ENCODE peak calls at places on chromosomes 6 and 20, in ten cellular contexts. Q is stimulated activated CD4-positive, alpha-beta T cell treated with anti-CD3 and anti-CD28 coated beads, Interleukin-15, amount 100 ng/mL, for 1 hour; R is DMS 273 treated with DMSO at 0.1 percent for 48 hours; U is BJ; F is T follicular helper cell; G is activated gamma-delta T cell treated with Interleukin-2 at 50 U/mL for 16 hours; L is small intestine; X is activated T-helper 1 cell treated with Interleukin-2 at 50 U/mL for 16 hours; D is activated naive CD4-positive, alpha-beta T cell; Y is activated T-helper 2 cell treated with anti-CD3 and anti-CD28 coated beads, Interferon-gamma antibody, Interleukin-2, Interleukin-4, amounts not matched to agents 10 μg/mL and 5 μg/mL and 100 μg/mL, durations not matched to agents 14 hours and 24 hours and 36 hours. S is an unnamed sample.

GRCh38 chr6:127554435-127555006 is 22.5 kb upstream of the C6orf58 start:
- DNase-seq in Q (no peak), R (peak), U (no peak), F (no peak), G (no peak), L (peak), X (no peak), D (no peak), Y (no peak), S (no peak)

GRCh38 chr20:32908334-32909292 is 49.9 kb downstream of the EFCAB8 start:
- DNase-seq in Q (no peak), R (no peak), U (no peak), F (no peak), G (no peak), L (no peak), X (no peak), D (no peak), Y (no peak), S (no peak)

GRCh38 chr6:3789018-3789895 is 37.7 kb upstream of the PXDC1 start:
- DNase-seq in Q (no peak), R (no peak), U (peak), F (no peak), G (no peak), L (peak), X (no peak), D (no peak), Y (no peak), S (no peak)

GRCh38 chr6:30169658-30170614 is 6.6 kb downstream of the TRIM15 start:
- DNase-seq in Q (no peak), R (peak), U (no peak), F (no peak), G (no peak), L (peak), X (no peak), D (no peak), Y (peak), S (no peak)

GRCh38 chr6:7341989-7342742 is 29.2 kb upstream of the SSR1 start:
- DNase-seq in Q (no peak), R (peak), U (no peak), F (no peak), G (no peak), L (no peak), X (no peak), D (no peak), Y (no peak), S (no peak)

GRCh38 chr20:10312111-10312510 is 93.5 kb downstream of the SNAP25 start:
- DNase-seq in Q (no peak), R (no peak), U (no peak), F (no peak), G (no peak), L (no peak), X (no peak), D (no peak), Y (no peak), S (no peak)

GRCh38 chr20:56091635-56092180 is 86.4 kb upstream of the CBLN4 start:
- DNase-seq in Q (no peak), R (no peak), U (no peak), F (no peak), G (no peak), L (no peak), X (no peak), D (no peak), Y (no peak), S (no peak)

GRCh38 chr20:34410331-34410730 is 47.3 kb downstream of the ITCH start:
- DNase-seq in Q (no peak), R (no peak), U (peak), F (no peak), G (no peak), L (no peak), X (no peak), D (no peak), Y (no peak), S (no peak)

GRCh38 chr6:4319992-4320683 is 184.8 kb upstream of the ECI2 start:
- DNase-seq in Q (no peak), R (peak), U (no peak), F (no peak), G (no peak), L (peak), X (no peak), D (no peak), Y (no peak), S (no peak)

GRCh38 chr6:129598244-129599187 is 111.5 kb downstream of the ARHGAP18 start:
- DNase-seq in Q (no peak), R (peak), U (no peak), F (no peak), G (no peak), L (peak), X (no peak), D (no peak), Y (no peak), S (no peak)

GRCh38 chr6:16564430-16564829 is 196.8 kb downstream of the ATXN1 start:
- DNase-seq in Q (no peak), R (no peak), U (no peak), F (no peak), G (no peak), L (no peak), X (no peak), D (no peak), Y (no peak), S (no peak)

GRCh38 chr6:136084403-136084802 is 165.7 kb downstream of the MTFR2 start:
- DNase-seq in Q (no peak), R (no peak), U (no peak), F (no peak), G (no peak), L (no peak), X (no peak), D (no peak), Y (no peak), S (no peak)

GRCh38 chr20:7392551-7392950 is 547.7 kb downstream of the HAO1 start:
- DNase-seq in Q (no peak), R (no peak), U (no peak), F (no peak), G (no peak), L (no peak), X (no peak), D (no peak), Y (no peak), S (no peak)

GRCh38 chr6:70303034-70303525 is at the start of gene COL9A1:
- DNase-seq in Q (no peak), R (no peak), U (no peak), F (no peak), G (no peak), L (no peak), X (no peak), D (no peak), Y (no peak), S (no peak)

GRCh38 chr6:43491750-43492661 is 14.6 kb downstream of the TJAP1 start:
- DNase-seq in Q (no peak), R (peak), U (no peak), F (no peak), G (no peak), L (peak), X (no peak), D (no peak), Y (no peak), S (no peak)

GRCh38 chr6:83707829-83708545 is 914 bp downstream of the SNAP91 start:
- DNase-seq in Q (no peak), R (no peak), U (no peak), F (no peak), G (no peak), L (no peak), X (no peak), D (no peak), Y (no peak), S (no peak)

GRCh38 chr6:158041370-158041769 is 59.7 kb downstream of the SYNJ2 start:
- DNase-seq in Q (no peak), R (no peak), U (no peak), F (no peak), G (no peak), L (no peak), X (no peak), D (no peak), Y (no peak), S (no peak)

GRCh38 chr6:41694815-41695536 is 40.4 kb downstream of the TFEB start:
- DNase-seq in Q (no peak), R (no peak), U (no peak), F (no peak), G (no peak), L (no peak), X (no peak), D (no peak), Y (no peak), S (no peak)

GRCh38 chr6:56073315-56073714 is 174.1 kb downstream of the COL21A1 start:
- DNase-seq in Q (no peak), R (no peak), U (no peak), F (no peak), G (no peak), L (no peak), X (no peak), D (no peak), Y (no peak), S (no peak)